ENCODE peak calls at places on chromosomes 1 and 21, in six cellular contexts. F is substantia nigra, P is mesendoderm, A is small intestine, L is transverse colon, D is OCI-LY7. N is an unnamed sample.

GRCh38 chr1:204102029-204102611 is 29.2 kb downstream of the SOX13 start:
- DNase-seq in F (no peak), D (no peak), L (no peak), P (no peak), A (no peak), N (no peak)

GRCh38 chr1:30847358-30847972 is 61.1 kb downstream of the SDC3 start:
- DNase-seq in L (peak; percentile 80), P (peak; percentile 90), F (peak; percentile 86), A (peak; percentile 59), D (no peak), N (no peak)

GRCh38 chr1:9099555-9099954 is 29.3 kb downstream of the GPR157 start:
- DNase-seq in F (no peak), P (no peak), L (no peak), A (no peak), D (no peak), N (no peak)

GRCh38 chr1:22529901-22530621 is 33.2 kb upstream of the EPHA8 start:
- DNase-seq in D (no peak), P (peak; percentile 68), F (no peak), A (no peak), L (no peak), N (no peak)

GRCh38 chr21:29481641-29482040 is 182.9 kb downstream of the BACH1 start:
- DNase-seq in P (no peak), L (no peak), A (no peak), D (no peak), F (no peak), N (no peak)

GRCh38 chr1:202586018-202586821 is 124.0 kb downstream of the SYT2 start:
- DNase-seq in F (peak; percentile 11), L (peak; percentile 25), A (no peak), P (peak; percentile 88), D (peak; percentile 21), N (no peak)

GRCh38 chr1:5526822-5527551 is 465.2 kb downstream of the NPHP4 start:
- DNase-seq in L (no peak), D (no peak), P (no peak), F (no peak), A (no peak), N (no peak)

GRCh38 chr1:200179126-200179780 is 151.7 kb downstream of the NR5A2 start:
- DNase-seq in F (no peak), L (no peak), P (no peak), D (no peak), A (no peak), N (no peak)

GRCh38 chr1:91098299-91098901 is 76.6 kb upstream of the ZNF644 start:
- DNase-seq in L (no peak), A (no peak), P (peak; percentile 94), F (no peak), D (no peak), N (no peak)

GRCh38 chr1:157147906-157148717 is 9.9 kb upstream of the ETV3 start:
- DNase-seq in P (no peak), D (peak; percentile 44), F (no peak), L (no peak), A (peak; percentile 50), N (no peak)

GRCh38 chr1:218700666-218701065 is 355.5 kb downstream of the TGFB2 start:
- DNase-seq in D (no peak), A (no peak), F (no peak), P (no peak), L (no peak), N (no peak)

GRCh38 chr21:41164981-41165650 is 2.8 kb upstream of the BACE2 start:
- DNase-seq in P (no peak), A (peak; percentile 76), L (peak; percentile 63), F (no peak), D (no peak), N (no peak)

GRCh38 chr1:1591452-1591851 is 8.5 kb downstream of the FNDC10 start:
- DNase-seq in L (no peak), P (peak; percentile 45), F (no peak), A (no peak), D (no peak), N (no peak)

DNA sequence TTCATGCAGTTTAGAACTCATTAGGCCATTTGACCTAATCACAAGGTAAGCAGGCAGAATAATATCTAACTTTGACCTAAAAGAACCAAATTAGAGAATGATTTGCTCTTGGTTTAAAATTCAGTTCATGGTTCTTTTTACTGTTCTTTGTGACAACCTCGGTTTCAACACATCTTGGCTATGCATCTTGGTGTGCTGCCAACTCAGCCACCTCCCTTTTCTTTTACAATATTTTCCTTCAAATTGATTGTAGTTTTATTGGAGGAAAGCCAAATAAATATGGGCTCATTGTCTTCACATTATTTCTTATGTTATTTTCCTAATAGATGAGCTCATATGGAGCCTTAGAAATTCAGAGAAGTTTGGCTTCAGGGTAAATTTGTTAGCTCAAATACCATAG is 338.3 kb downstream of the SIPA1L2 start:
- DNase-seq in A (peak; percentile 60), F (no peak), P (no peak), L (peak; percentile 68), D (no peak), N (no peak)
- H3K27ac ChIP-seq in A (no peak overlapping the region), F (no peak overlapping the region), P (no peak overlapping the region), L (peak overlapping the region; percentile 39), D (no peak overlapping the region), N (no peak overlapping the region)

DNA sequence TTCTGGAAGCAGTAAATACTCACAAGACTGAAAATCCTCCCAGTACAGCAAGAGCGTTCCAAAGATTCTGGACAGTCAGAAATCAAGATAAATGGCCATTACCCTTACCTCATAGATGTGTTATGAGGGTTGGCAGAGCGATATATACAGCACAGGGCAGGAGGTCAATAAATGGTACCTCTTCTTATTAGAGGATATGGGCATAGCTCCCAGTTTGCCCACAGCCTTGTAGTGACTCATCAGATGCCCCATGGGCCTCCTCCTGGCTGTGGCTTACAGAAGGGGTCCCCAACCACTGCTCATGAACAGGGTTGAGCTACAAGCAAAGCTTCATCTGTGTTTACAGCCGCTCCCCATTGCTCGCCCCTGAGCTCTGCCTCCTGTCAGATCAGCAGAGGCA is 7.3 kb upstream of the IFNGR2 start:
- DNase-seq in A (no peak), L (no peak), P (no peak), D (no peak), F (no peak), N (no peak)
- H3K27ac ChIP-seq in A (no peak overlapping the region), L (no peak overlapping the region), P (no peak overlapping the region), D (no peak overlapping the region), F (no peak overlapping the region), N (no peak overlapping the region)

DNA sequence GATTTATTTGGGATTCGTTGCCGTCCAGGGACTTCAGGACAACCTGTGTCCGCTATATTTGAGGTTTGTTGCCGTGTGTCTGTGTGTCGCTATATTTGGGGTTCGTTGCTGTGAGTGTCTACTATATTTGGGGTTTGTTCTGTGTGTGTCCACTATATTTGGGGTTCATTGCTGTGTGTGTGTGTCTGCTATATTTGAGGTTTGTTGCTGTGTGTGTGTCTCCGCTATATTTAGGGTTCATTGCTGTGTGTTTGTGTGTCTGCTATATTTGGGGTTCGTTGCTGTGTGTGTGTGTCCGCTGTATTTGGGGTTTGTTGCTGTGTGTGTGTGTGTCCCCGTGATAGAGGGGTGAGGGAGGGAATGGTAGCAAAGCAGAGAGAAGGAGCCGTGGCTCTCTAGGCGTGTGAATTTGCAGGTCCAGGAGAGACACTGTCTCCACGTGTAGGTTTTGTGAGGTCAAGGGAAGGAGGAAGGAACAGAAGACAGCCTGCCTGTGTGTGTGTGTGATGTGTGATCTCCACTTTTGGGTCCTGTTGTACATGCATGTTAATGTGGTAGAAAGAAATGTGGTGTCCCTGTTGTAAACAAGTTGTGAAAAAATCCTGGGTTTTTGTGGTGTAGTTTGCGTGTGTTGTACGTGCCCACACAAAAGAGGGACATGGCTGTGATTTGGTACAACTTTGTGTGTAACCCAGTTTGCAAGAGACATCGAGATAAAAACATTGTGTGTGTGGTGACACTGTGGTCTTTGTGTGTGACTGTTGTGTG is 56.2 kb upstream of the ECE1 start:
- DNase-seq in D (no peak), P (no peak), L (no peak), F (no peak), A (no peak), N (no peak)
- H3K27ac ChIP-seq in D (no peak overlapping the region), P (no peak overlapping the region), L (peak overlapping the region; percentile 89), F (no peak overlapping the region), A (no peak overlapping the region), N (no peak overlapping the region)

DNA sequence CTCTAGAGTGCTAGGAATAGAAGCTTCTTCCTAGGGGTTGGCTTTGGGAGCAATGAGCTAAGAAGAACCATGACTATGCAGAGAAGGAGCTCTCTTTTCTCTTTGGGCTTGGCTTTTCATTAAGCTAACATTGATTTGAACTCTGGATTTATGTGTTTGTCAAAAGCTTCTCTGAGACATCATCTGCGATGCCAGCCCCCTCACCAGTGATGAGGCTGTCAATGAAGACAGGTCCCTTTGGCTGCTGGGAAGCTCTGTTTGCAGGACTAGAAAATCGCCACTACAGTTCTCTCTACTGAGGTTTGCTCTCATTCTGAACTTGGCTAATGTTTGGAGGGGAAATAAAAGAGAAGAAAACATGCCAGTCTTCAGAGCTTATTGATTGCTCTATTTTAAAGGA is 185.0 kb downstream of the PCP4 start:
- DNase-seq in D (no peak), P (no peak), F (no peak), A (no peak), L (no peak), N (no peak)
- H3K27ac ChIP-seq in D (no peak overlapping the region), P (no peak overlapping the region), F (no peak overlapping the region), A (no peak overlapping the region), L (peak overlapping the region; percentile 79), N (no peak overlapping the region)

GRCh38 chr1:234139966-234140365 is 233.3 kb upstream of the COA6 start:
- DNase-seq in A (no peak), F (no peak), P (no peak), D (no peak), L (no peak), N (no peak)
- H3K27ac ChIP-seq in A (no peak overlapping the region), F (no peak overlapping the region), P (no peak overlapping the region), D (no peak overlapping the region), L (no peak overlapping the region), N (no peak overlapping the region)

GRCh38 chr1:27356628-27357280 is 10.0 kb downstream of the MAP3K6 start:
- DNase-seq in P (peak; percentile 43), L (peak; percentile 87), D (peak; percentile 48), A (peak; percentile 70), F (no peak), N (peak; percentile 30)
- H3K27ac ChIP-seq in P (no peak overlapping the region), L (peak overlapping the region; percentile 53), D (peak overlapping the region; percentile 25), A (no peak overlapping the region), F (no peak overlapping the region), N (peak overlapping the region; percentile 57)

DNA sequence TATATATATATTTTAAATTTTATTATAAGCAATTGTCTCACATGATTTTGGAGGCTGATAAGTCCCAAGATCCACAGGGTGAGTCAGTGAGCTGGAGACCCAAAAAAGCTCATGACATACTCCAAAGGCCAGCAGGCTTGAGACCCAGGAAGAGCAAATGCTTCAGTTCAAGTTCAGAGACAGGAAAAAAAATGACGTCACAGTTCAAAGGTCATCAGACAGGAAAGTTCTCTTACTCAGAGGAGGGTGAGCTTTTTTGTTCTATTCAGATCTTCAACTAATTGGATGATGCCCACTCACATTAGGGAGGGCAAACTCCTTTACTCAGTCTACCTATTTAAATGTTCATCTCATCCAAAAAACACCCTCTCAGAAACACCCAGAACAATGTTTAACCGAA is 18.2 kb downstream of the RXRG start:
- DNase-seq in L (no peak), D (no peak), A (peak; percentile 54), P (no peak), F (no peak), N (no peak)
- H3K27ac ChIP-seq in L (no peak overlapping the region), D (no peak overlapping the region), A (no peak overlapping the region), P (no peak overlapping the region), F (no peak overlapping the region), N (no peak overlapping the region)